ENCODE peak calls at places on chromosomes 12 and 14, in five cellular contexts. Z, E, J, L and A are unnamed samples.

GRCh38 chr14:70793637-70794036 is 15.7 kb downstream of the MAP3K9 start:
- DNase-seq in L (no peak), E (no peak), Z (no peak), J (no peak), A (no peak)

GRCh38 chr12:44581642-44582242 is 294.4 kb downstream of the NELL2 start:
- DNase-seq in J (no peak), L (no peak), E (no peak), Z (no peak), A (no peak)

GRCh38 chr12:121793836-121794531 is 496 bp upstream of the RHOF start:
- DNase-seq in E (peak; percentile 73), L (peak; percentile 92), Z (peak; percentile 92), J (peak; percentile 74), A (peak; percentile 65)

GRCh38 chr12:120158351-120158750 is 36.2 kb downstream of the GCN1 start:
- DNase-seq in L (no peak), E (no peak), Z (no peak), J (no peak), A (no peak)

GRCh38 chr12:33156042-33156441 is 259.5 kb upstream of the PKP2 start:
- DNase-seq in L (no peak), E (no peak), Z (no peak), J (no peak), A (no peak)

GRCh38 chr12:79561401-79562132 is 129.2 kb downstream of the PAWR start:
- DNase-seq in Z (no peak), J (no peak), E (no peak), L (no peak), A (no peak)

GRCh38 chr12:76290963-76291859 is 57.0 kb downstream of the BBS10 start:
- DNase-seq in L (no peak), J (no peak), E (no peak), Z (peak; percentile 38), A (no peak)

GRCh38 chr14:99579077-99579836 is 24.8 kb downstream of the CCDC85C start:
- DNase-seq in J (no peak), Z (peak; percentile 40), L (no peak), E (no peak), A (no peak)

GRCh38 chr14:88961214-88961613 is 136.8 kb downstream of the TTC8 start:
- DNase-seq in E (no peak), L (no peak), J (no peak), Z (no peak), A (no peak)

GRCh38 chr12:91364591-91365184 is 182.1 kb upstream of the DCN start:
- DNase-seq in E (no peak), L (no peak), J (no peak), Z (no peak), A (no peak)

GRCh38 chr12:132342828-132343227 is 13.4 kb upstream of the GALNT9 start:
- DNase-seq in J (no peak), E (no peak), Z (no peak), L (no peak), A (no peak)

GRCh38 chr12:79415296-79415695 is 275.5 kb downstream of the PAWR start:
- DNase-seq in L (no peak), Z (no peak), J (no peak), E (no peak), A (no peak)

GRCh38 chr12:131755305-131756113 is 44.6 kb downstream of the SFSWAP start:
- DNase-seq in L (no peak), E (peak; percentile 48), J (no peak), Z (peak; percentile 9), A (no peak)

GRCh38 chr14:89915114-89915878 is 39.2 kb downstream of the EFCAB11 start:
- DNase-seq in E (peak; percentile 54), Z (peak; percentile 69), L (peak; percentile 82), J (no peak), A (peak; percentile 26)

GRCh38 chr14:46580941-46581671 is 70.5 kb downstream of the RPL10L start:
- DNase-seq in Z (peak; percentile 9), L (no peak), J (no peak), E (peak; percentile 40), A (no peak)

GRCh38 chr14:96629558-96630222 is 127.5 kb downstream of the PAPOLA start:
- DNase-seq in J (no peak), E (no peak), L (peak; percentile 16), Z (no peak), A (no peak)

GRCh38 chr14:22088614-22089359 is 415.2 kb upstream of the OR4E1 start:
- DNase-seq in L (no peak), J (no peak), Z (peak; percentile 6), E (no peak), A (no peak)

GRCh38 chr14:72740504-72740961 is 153.4 kb downstream of the DPF3 start:
- DNase-seq in J (no peak), Z (no peak), E (no peak), L (peak; percentile 48), A (no peak)

GRCh38 chr14:76928301-76928700 is 100.2 kb downstream of the IRF2BPL start:
- DNase-seq in E (no peak), J (no peak), Z (no peak), L (no peak), A (no peak)

GRCh38 chr14:60753264-60754126 is 18.9 kb downstream of the MNAT1 start:
- DNase-seq in L (no peak), J (no peak), Z (no peak), E (no peak), A (no peak)

GRCh38 chr12:89345830-89346740 is 6.2 kb downstream of the DUSP6 start:
- DNase-seq in E (peak; percentile 74), J (no peak), Z (peak; percentile 59), L (peak; percentile 70), A (peak; percentile 6)

GRCh38 chr12:7444076-7444475 is at the start of gene CD163L1:
- DNase-seq in J (no peak), L (no peak), E (no peak), Z (no peak), A (no peak)

GRCh38 chr14:99246536-99247083 is 25.4 kb downstream of the BCL11B start:
- DNase-seq in E (no peak), Z (no peak), L (no peak), J (no peak), A (no peak)

GRCh38 chr12:72547593-72547992 is 275.4 kb downstream of the TRHDE start:
- DNase-seq in J (no peak), L (no peak), E (no peak), Z (peak; percentile 31), A (no peak)

GRCh38 chr12:124273630-124274029 is 21.3 kb upstream of the RFLNA start:
- DNase-seq in Z (peak; percentile 66), J (no peak), L (no peak), E (no peak), A (no peak)

GRCh38 chr12:94710933-94711332 is 60.6 kb upstream of the TMCC3 start:
- DNase-seq in E (no peak), L (no peak), J (no peak), Z (peak; percentile 32), A (no peak)

GRCh38 chr12:91577586-91578539 is 395.2 kb upstream of the DCN start:
- DNase-seq in Z (peak; percentile 17), E (peak; percentile 60), J (no peak), L (no peak), A (no peak)

GRCh38 chr12:7099290-7099996 is 7.2 kb upstream of the C1R start:
- DNase-seq in J (no peak), Z (no peak), E (no peak), L (no peak), A (no peak)

GRCh38 chr12:25730489-25731349 is 177.6 kb upstream of the LMNTD1 start:
- DNase-seq in E (no peak), Z (no peak), J (no peak), L (no peak), A (no peak)

GRCh38 chr12:78555802-78556201 is 308.8 kb upstream of the SYT1 start:
- DNase-seq in L (no peak), J (no peak), Z (peak; percentile 15), E (no peak), A (no peak)

GRCh38 chr12:107368586-107368985 is 275.2 kb upstream of the CRY1 start:
- DNase-seq in J (no peak), L (no peak), Z (no peak), E (no peak), A (no peak)